ENCODE peak calls at places on chromosomes 5 and 9, in eight cellular contexts. Y is esophagus muscularis mucosa, D is upper lobe of right lung, P is IMR-90, N is A673, T is HL-60, X is fibroblast of lung, G is brain microvascular endothelial cell. Q is an unnamed sample.

GRCh38 chr9:112245126-112245525 is 70.0 kb upstream of the SUSD1 start:
- DNase-seq in Y (no peak), D (no peak), P (no peak), N (no peak), T (no peak), X (no peak), G (no peak), Q (no peak)

GRCh38 chr9:101904845-101905244 is 166.4 kb upstream of the GRIN3A start:
- DNase-seq in Y (no peak), D (no peak), P (no peak), N (no peak), T (no peak), X (no peak), G (no peak), Q (no peak)

GRCh38 chr5:15249152-15249551 is 250.8 kb upstream of the FBXL7 start:
- DNase-seq in Y (no peak), D (no peak), P (peak), N (no peak), T (no peak), X (peak), G (peak), Q (peak)

GRCh38 chr5:149887622-149888183 is 56.9 kb downstream of the PDE6A start:
- DNase-seq in Y (no peak), D (no peak), P (peak), N (peak), T (no peak), X (peak), G (peak), Q (peak)

GRCh38 chr5:9156282-9156681 is 389.6 kb downstream of the SEMA5A start:
- DNase-seq in Y (no peak), D (no peak), P (peak), N (peak), T (peak), X (peak), G (peak), Q (peak)

GRCh38 chr5:121757753-121758152 is 93.9 kb upstream of the FTMT start:
- DNase-seq in Y (no peak), D (no peak), P (no peak), N (no peak), T (no peak), X (no peak), G (no peak), Q (no peak)

GRCh38 chr9:87119328-87119881 is 172.1 kb upstream of the GAS1 start:
- DNase-seq in Y (no peak), D (no peak), P (peak), N (peak), T (no peak), X (peak), G (peak), Q (peak)

GRCh38 chr5:143349127-143349526 is 54.4 kb downstream of the NR3C1 start:
- DNase-seq in Y (no peak), D (no peak), P (peak), N (no peak), T (no peak), X (peak), G (no peak), Q (no peak)

GRCh38 chr5:159854916-159855315 is 61.4 kb upstream of the ADRA1B start:
- DNase-seq in Y (no peak), D (no peak), P (peak), N (no peak), T (no peak), X (peak), G (peak), Q (no peak)

GRCh38 chr5:181222630-181223040 is 446 bp upstream of the TRIM41 start:
- DNase-seq in Y (no peak), D (no peak), P (no peak), N (peak), T (no peak), X (no peak), G (no peak), Q (no peak)

GRCh38 chr5:150058480-150059126 is 27.8 kb downstream of the CSF1R start:
- DNase-seq in Y (no peak), D (no peak), P (peak), N (peak), T (peak), X (peak), G (peak), Q (no peak)

GRCh38 chr9:112334319-112334828 is 955 bp upstream of the PTBP3 start:
- DNase-seq in Y (no peak), D (no peak), P (peak), N (no peak), T (peak), X (peak), G (no peak), Q (no peak)

GRCh38 chr5:158139161-158139560 is 280.2 kb upstream of the CLINT1 start:
- DNase-seq in Y (no peak), D (no peak), P (no peak), N (no peak), T (no peak), X (peak), G (no peak), Q (no peak)

GRCh38 chr9:26163931-26164330 is 485.7 kb upstream of the TUSC1 start:
- DNase-seq in Y (no peak), D (no peak), P (peak), N (no peak), T (no peak), X (no peak), G (no peak), Q (peak)

GRCh38 chr5:37840036-37840909 is at the start of gene GDNF:
- DNase-seq in Y (no peak), D (peak), P (peak), N (peak), T (no peak), X (peak), G (no peak), Q (peak)

GRCh38 chr5:90015584-90016018 is 394.0 kb downstream of the CETN3 start:
- DNase-seq in Y (no peak), D (no peak), P (peak), N (no peak), T (no peak), X (peak), G (peak), Q (no peak)

GRCh38 chr9:12822111-12822510 is 47.3 kb downstream of the LURAP1L start:
- DNase-seq in Y (no peak), D (no peak), P (peak), N (no peak), T (no peak), X (peak), G (peak), Q (no peak)

GRCh38 chr5:126448720-126449119 is 25.5 kb downstream of the GRAMD2B start:
- DNase-seq in Y (no peak), D (no peak), P (no peak), N (no peak), T (no peak), X (no peak), G (no peak), Q (no peak)

GRCh38 chr5:172943283-172943841 is 15.9 kb upstream of the RPL26L1 start:
- DNase-seq in Y (no peak), D (peak), P (peak), N (peak), T (peak), X (peak), G (peak), Q (no peak)
- H3K27ac ChIP-seq in Y (peak), D (no peak), P (peak), N (peak), T (no peak), X (peak), G (peak), Q (peak)

DNA sequence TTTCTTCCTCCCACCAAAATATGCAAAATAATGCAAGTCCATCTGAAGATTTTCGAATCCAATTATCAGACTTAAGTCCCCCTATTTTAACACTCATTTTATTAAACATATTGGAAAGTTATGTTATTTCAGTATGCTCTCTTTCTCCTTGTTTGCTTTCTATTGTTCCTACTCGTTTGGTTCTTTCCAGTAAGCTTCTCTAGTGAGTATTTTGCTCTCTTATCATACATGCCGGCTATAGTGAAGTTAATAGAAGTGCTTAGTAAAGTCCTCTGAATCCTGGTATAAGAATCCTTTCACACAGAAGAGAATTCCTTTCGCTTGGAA is 496 bp downstream of the ALDH1A1 start:
- DNase-seq in Y (no peak), D (no peak), P (no peak), N (no peak), T (no peak), X (no peak), G (no peak), Q (no peak)
- H3K4me3 ChIP-seq in Y (peak), D (peak), P (no peak), N (peak), T (no peak), X (peak), G (no peak), Q (no peak)

GRCh38 chr5:16467363-16468219 is 2.0 kb upstream of the ZNF622 start:
- DNase-seq in Y (no peak), D (no peak), P (peak), N (no peak), T (no peak), X (peak), G (peak), Q (peak)
- H3K27ac ChIP-seq in Y (peak), D (no peak), P (no peak), N (no peak), T (no peak), X (no peak), G (peak), Q (no peak)

GRCh38 chr5:178206166-178207101 is 2.1 kb downstream of the HNRNPAB start:
- DNase-seq in Y (no peak), D (no peak), P (peak), N (no peak), T (no peak), X (peak), G (no peak), Q (no peak)

GRCh38 chr5:178205010-178205748 is 846 bp downstream of the HNRNPAB start:
- DNase-seq in Y (peak), D (peak), P (peak), N (peak), T (peak), X (peak), G (peak), Q (no peak)

GRCh38 chr5:178207183-178207916 is 3.0 kb downstream of the HNRNPAB start:
- DNase-seq in Y (no peak), D (no peak), P (peak), N (no peak), T (no peak), X (peak), G (peak), Q (no peak)

GRCh38 chr5:178204205-178205009 is at the start of gene HNRNPAB:
- DNase-seq in Y (peak), D (peak), P (peak), N (peak), T (peak), X (peak), G (peak), Q (peak)

DNA sequence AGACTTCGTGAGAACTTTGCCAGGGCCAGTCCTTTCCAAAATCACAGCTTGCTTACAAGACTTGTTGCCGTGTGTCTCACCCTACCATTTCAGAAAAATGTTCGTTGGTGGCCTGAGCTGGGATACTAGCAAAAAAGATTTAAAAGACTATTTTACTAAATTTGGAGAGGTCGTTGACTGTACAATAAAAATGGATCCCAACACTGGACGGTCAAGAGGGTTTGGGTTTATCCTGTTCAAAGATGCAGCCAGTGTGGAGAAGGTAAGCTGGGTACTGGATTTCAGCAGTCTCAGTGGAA is 1.4 kb downstream of the HNRNPAB start:
- DNase-seq in Y (no peak), D (no peak), P (no peak), N (no peak), T (no peak), X (no peak), G (no peak), Q (no peak)
- H3K4me3 ChIP-seq in Y (peak), D (peak), P (peak), N (peak), T (peak), X (peak), G (peak), Q (peak)

GRCh38 chr5:169756071-169756765 is 119.1 kb downstream of the DOCK2 start:
- DNase-seq in Y (no peak), D (no peak), P (no peak), N (no peak), T (no peak), X (no peak), G (no peak), Q (no peak)
- H3K27ac ChIP-seq in Y (no peak), D (no peak), P (no peak), N (no peak), T (no peak), X (no peak), G (no peak), Q (no peak)

DNA sequence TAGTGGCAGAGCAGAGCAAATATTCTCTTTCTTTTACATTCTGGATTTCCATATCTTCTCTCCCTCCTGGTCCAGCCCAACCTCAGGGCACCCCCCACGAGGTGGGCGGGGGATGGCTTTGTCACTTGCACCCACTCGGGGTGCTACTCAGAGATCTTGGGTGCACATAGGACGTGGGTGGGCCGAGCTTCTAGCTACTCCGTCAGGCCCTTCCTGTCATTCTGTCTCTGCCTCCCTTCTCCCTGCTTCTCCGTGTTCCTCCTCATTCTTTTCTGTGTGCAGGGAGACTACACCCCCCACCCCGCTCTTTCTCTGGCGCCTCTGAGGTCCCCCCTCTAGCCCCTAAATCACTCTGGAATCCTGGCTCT is 19.5 kb downstream of the PCDHGC5 start:
- DNase-seq in Y (no peak), D (no peak), P (no peak), N (no peak), T (no peak), X (no peak), G (peak), Q (no peak)
- H3K4me3 ChIP-seq in Y (peak), D (peak), P (peak), N (peak), T (no peak), X (peak), G (peak), Q (peak)

GRCh38 chr9:138070815-138071214 is 193.2 kb downstream of the CACNA1B start:
- DNase-seq in Y (peak), D (peak), P (no peak), N (no peak), T (no peak), X (no peak), G (no peak), Q (no peak)
- H3K27ac ChIP-seq in Y (no peak), D (no peak), P (no peak), N (no peak), T (no peak), X (no peak), G (no peak), Q (no peak)

GRCh38 chr9:132513416-132513815 is 69.0 kb upstream of the BARHL1 start:
- DNase-seq in Y (no peak), D (no peak), P (no peak), N (no peak), T (no peak), X (no peak), G (no peak), Q (no peak)
- H3K4me3 ChIP-seq in Y (no peak), D (no peak), P (no peak), N (no peak), T (no peak), X (no peak), G (no peak), Q (no peak)

Q was measured in AG04450.